ENCODE peak calls at places on chromosomes 5 and 9, in nine cellular contexts. N is astrocyte of the spinal cord, X is caudate nucleus, T is nephron progenitor cell, H is OCI-LY7, K is foreskin fibroblast, O is amniotic stem cell, G is cardiac fibroblast, L is T-helper 1 cell. W is an unnamed sample.

GRCh38 chr9:94782367-94783120 is 56.0 kb downstream of the AOPEP start:
- DNase-seq in N (peak), X (no peak), T (no peak), H (no peak), K (peak), O (no peak), G (peak), L (no peak), W (no peak)

GRCh38 chr5:142686210-142686734 is 382 bp upstream of the FGF1 start:
- DNase-seq in N (peak), X (no peak), T (no peak), H (no peak), K (no peak), O (no peak), G (no peak), L (no peak), W (no peak)

GRCh38 chr9:35069020-35069419 is 3.4 kb downstream of the VCP start:
- DNase-seq in N (no peak), X (no peak), T (no peak), H (no peak), K (no peak), O (no peak), G (no peak), L (no peak), W (no peak)

GRCh38 chr5:157548513-157549282 is 26.9 kb downstream of the ADAM19 start:
- DNase-seq in N (peak), X (no peak), T (no peak), H (no peak), K (peak), O (no peak), G (peak), L (no peak), W (no peak)

GRCh38 chr5:141508808-141509611 is 20.1 kb downstream of the PCDHGC5 start:
- DNase-seq in N (peak), X (no peak), T (peak), H (peak), K (peak), O (peak), G (peak), L (no peak), W (no peak)

GRCh38 chr9:35490910-35491465 is 1.1 kb downstream of the RUSC2 start:
- DNase-seq in N (peak), X (no peak), T (no peak), H (no peak), K (peak), O (no peak), G (peak), L (no peak), W (no peak)

GRCh38 chr9:105877719-105878118 is 183.4 kb downstream of the TMEM38B start:
- DNase-seq in N (no peak), X (no peak), T (no peak), H (no peak), K (no peak), O (no peak), G (no peak), L (no peak), W (no peak)

GRCh38 chr5:33890633-33891032 is 1.2 kb downstream of the ADAMTS12 start:
- DNase-seq in N (peak), X (no peak), T (peak), H (no peak), K (peak), O (no peak), G (peak), L (no peak), W (no peak)

GRCh38 chr9:38682713-38683112 is 37.2 kb downstream of the FAM240B start:
- DNase-seq in N (peak), X (no peak), T (no peak), H (no peak), K (peak), O (peak), G (peak), L (no peak), W (peak)

GRCh38 chr9:112487008-112487798 is 576 bp downstream of the KIAA1958 start:
- DNase-seq in N (peak), X (no peak), T (peak), H (peak), K (peak), O (no peak), G (peak), L (peak), W (peak)

GRCh38 chr5:145531038-145531734 is 304.0 kb downstream of the PRELID2 start:
- DNase-seq in N (peak), X (no peak), T (no peak), H (no peak), K (peak), O (peak), G (peak), L (no peak), W (peak)

GRCh38 chr9:70639853-70640814 is 225.7 kb upstream of the KLF9 start:
- DNase-seq in N (peak), X (peak), T (no peak), H (peak), K (peak), O (peak), G (peak), L (peak), W (peak)

GRCh38 chr9:98766548-98766947 is 29.8 kb downstream of the ANKS6 start:
- DNase-seq in N (no peak), X (no peak), T (no peak), H (no peak), K (peak), O (no peak), G (peak), L (no peak), W (no peak)

GRCh38 chr5:56190500-56190899 is 42.6 kb downstream of the ANKRD55 start:
- DNase-seq in N (peak), X (no peak), T (no peak), H (no peak), K (peak), O (no peak), G (peak), L (peak), W (no peak)